ENCODE peak calls at places on chromosome 13, in seven cellular contexts. C is tibial nerve, Y is adrenal gland, I is transverse colon, D is A549, K is suprapubic skin, R is neural progenitor cell. J is an unnamed sample.

GRCh38 chr13:45368571-45368970 is 27.6 kb upstream of the TPT1 start:
- DNase-seq in C (no peak), Y (no peak), I (no peak), D (no peak), K (no peak), R (no peak), J (no peak)

GRCh38 chr13:109055850-109056249 is 426.4 kb downstream of the MYO16 start:
- DNase-seq in C (no peak), Y (no peak), I (no peak), D (no peak), K (no peak), R (no peak), J (no peak)

GRCh38 chr13:33197551-33197971 is 88.0 kb downstream of the STARD13 start:
- DNase-seq in C (no peak), Y (no peak), I (no peak), D (no peak), K (no peak), R (no peak), J (no peak)

GRCh38 chr13:87669379-87669978 is 1.7 kb upstream of the SLITRK5 start:
- DNase-seq in C (no peak), Y (no peak), I (no peak), D (no peak), K (no peak), R (peak; percentile 56), J (no peak)

GRCh38 chr13:106277483-106278154 is 257.8 kb downstream of the EFNB2 start:
- DNase-seq in C (no peak), Y (no peak), I (no peak), D (no peak), K (no peak), R (peak; percentile 77), J (peak; percentile 24)

GRCh38 chr13:20964904-20965303 is 62.4 kb upstream of the XPO4 start:
- DNase-seq in C (no peak), Y (no peak), I (no peak), D (no peak), K (no peak), R (no peak), J (no peak)

GRCh38 chr13:88000239-88000638 is 329.1 kb downstream of the SLITRK5 start:
- DNase-seq in C (no peak), Y (no peak), I (no peak), D (no peak), K (no peak), R (no peak), J (no peak)

GRCh38 chr13:44331912-44332840 is 41.4 kb upstream of the SERP2 start:
- DNase-seq in C (no peak), Y (peak; percentile 35), I (peak; percentile 58), D (no peak), K (no peak), R (peak; percentile 31), J (peak; percentile 64)

GRCh38 chr13:107450931-107451330 is 764.4 kb downstream of the LIG4 start:
- DNase-seq in C (no peak), Y (no peak), I (no peak), D (no peak), K (no peak), R (no peak), J (no peak)

GRCh38 chr13:112324121-112324520 is 52.0 kb upstream of the SPACA7 start:
- DNase-seq in C (no peak), Y (no peak), I (no peak), D (no peak), K (no peak), R (peak; percentile 36), J (no peak)

GRCh38 chr13:69331245-69331644 is 776.4 kb upstream of the ATXN8OS start:
- DNase-seq in C (no peak), Y (no peak), I (no peak), D (no peak), K (no peak), R (no peak), J (no peak)

GRCh38 chr13:52782486-52783448 is 43.1 kb upstream of the CNMD start:
- DNase-seq in C (no peak), Y (no peak), I (no peak), D (no peak), K (no peak), R (no peak), J (peak; percentile 36)

GRCh38 chr13:109007946-109008345 is 378.5 kb downstream of the MYO16 start:
- DNase-seq in C (no peak), Y (no peak), I (no peak), D (no peak), K (no peak), R (no peak), J (no peak)

GRCh38 chr13:79547821-79548220 is 66.9 kb downstream of the NDFIP2 start:
- DNase-seq in C (no peak), Y (no peak), I (no peak), D (no peak), K (no peak), R (no peak), J (no peak)

GRCh38 chr13:83995930-83996329 is 113.7 kb upstream of the SLITRK1 start:
- DNase-seq in C (no peak), Y (no peak), I (no peak), D (no peak), K (no peak), R (no peak), J (no peak)

GRCh38 chr13:114285166-114285808 is 3.9 kb downstream of the UPF3A start:
- DNase-seq in C (no peak), Y (no peak), I (no peak), D (no peak), K (peak; percentile 26), R (no peak), J (no peak)

GRCh38 chr13:91714726-91715334 is 316.4 kb downstream of the GPC5 start:
- DNase-seq in C (no peak), Y (no peak), I (no peak), D (no peak), K (no peak), R (peak; percentile 4), J (no peak)

GRCh38 chr13:33642374-33643065 is 175.4 kb upstream of the RFC3 start:
- DNase-seq in C (peak; percentile 33), Y (peak; percentile 64), I (peak; percentile 43), D (peak; percentile 5), K (peak; percentile 78), R (peak; percentile 7), J (peak; percentile 56)

GRCh38 chr13:19661126-19661525 is 27.7 kb downstream of the MPHOSPH8 start:
- DNase-seq in C (no peak), Y (no peak), I (no peak), D (no peak), K (no peak), R (no peak), J (no peak)

GRCh38 chr13:80037505-80037888 is 303.4 kb downstream of the SPRY2 start:
- DNase-seq in C (no peak), Y (no peak), I (no peak), D (no peak), K (no peak), R (no peak), J (no peak)

GRCh38 chr13:102461302-102461701 is 59.5 kb upstream of the FGF14 start:
- DNase-seq in C (no peak), Y (no peak), I (no peak), D (no peak), K (no peak), R (no peak), J (no peak)

GRCh38 chr13:44188257-44188656 is 185.4 kb upstream of the SERP2 start:
- DNase-seq in C (no peak), Y (no peak), I (no peak), D (peak; percentile 26), K (no peak), R (no peak), J (no peak)

GRCh38 chr13:111241006-111241755 is 79.3 kb upstream of the TEX29 start:
- DNase-seq in C (no peak), Y (no peak), I (no peak), D (no peak), K (no peak), R (peak; percentile 45), J (no peak)

GRCh38 chr13:97268772-97269171 is 46.6 kb downstream of the MBNL2 start:
- DNase-seq in C (no peak), Y (no peak), I (no peak), D (no peak), K (no peak), R (no peak), J (no peak)

GRCh38 chr13:50179977-50180376 is 164.7 kb downstream of the KCNRG start:
- DNase-seq in C (no peak), Y (no peak), I (no peak), D (no peak), K (no peak), R (no peak), J (no peak)

GRCh38 chr13:101146101-101146898 is 270.0 kb downstream of the NALCN start:
- DNase-seq in C (no peak), Y (no peak), I (no peak), D (no peak), K (no peak), R (no peak), J (no peak)
- H3K4me1 ChIP-seq in C (no peaks in the 10 kb centered on the region), Y (no peaks in the 10 kb centered on the region), I (no peaks in the 10 kb centered on the region), D (no peaks in the 10 kb centered on the region), K (no peaks in the 10 kb centered on the region), R (peaks cover 6% of the 10 kb centered on the region), J (no peaks in the 10 kb centered on the region)

GRCh38 chr13:29294869-29295268 is 300.6 kb downstream of the SLC7A1 start:
- DNase-seq in C (no peak), Y (no peak), I (no peak), D (no peak), K (no peak), R (no peak), J (no peak)

GRCh38 chr13:29292045-29292444 is 303.4 kb downstream of the SLC7A1 start:
- DNase-seq in C (no peak), Y (no peak), I (no peak), D (no peak), K (no peak), R (peak; percentile 15), J (no peak)
- TF ChIP-seq CTCF in C (no peak), Y (no peak), I (no peak), D (no peak), K (no peak), R (no peak), J (no peak)

DNA sequence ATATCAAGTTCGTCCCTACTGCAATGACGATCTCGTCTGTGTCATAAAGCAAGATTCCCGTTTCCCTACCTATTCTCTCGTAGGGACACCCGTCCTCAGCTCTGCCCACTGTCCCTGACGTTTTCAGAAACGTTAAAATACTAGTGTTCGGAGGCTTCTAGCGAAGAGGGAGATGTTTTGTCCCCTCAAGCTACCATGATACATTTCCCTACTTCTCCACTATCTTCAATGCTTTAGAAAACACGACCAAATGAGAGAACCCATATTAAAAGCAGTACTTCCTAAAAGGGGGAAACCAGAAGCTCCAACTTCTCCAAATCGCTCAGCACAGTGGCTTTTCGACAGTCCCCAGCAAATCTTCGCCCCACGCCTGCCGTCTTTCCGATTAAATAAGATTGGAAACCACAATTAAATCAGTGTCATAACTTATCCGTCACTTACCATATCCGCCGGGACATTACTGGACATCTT is 1.3 kb downstream of the UBL3 start:
- DNase-seq in C (no peak), Y (peak; percentile 34), I (peak; percentile 31), D (no peak), K (no peak), R (peak; percentile 23), J (peak; percentile 8)
- H3K4me1 ChIP-seq in C (peaks cover 2% of the 10 kb centered on the region), Y (no peaks in the 10 kb centered on the region), I (peaks cover 14% of the 10 kb centered on the region), D (peaks cover 50% of the 10 kb centered on the region), K (peaks cover 32% of the 10 kb centered on the region), R (peaks cover 19% of the 10 kb centered on the region), J (peaks cover 53% of the 10 kb centered on the region)

DNA sequence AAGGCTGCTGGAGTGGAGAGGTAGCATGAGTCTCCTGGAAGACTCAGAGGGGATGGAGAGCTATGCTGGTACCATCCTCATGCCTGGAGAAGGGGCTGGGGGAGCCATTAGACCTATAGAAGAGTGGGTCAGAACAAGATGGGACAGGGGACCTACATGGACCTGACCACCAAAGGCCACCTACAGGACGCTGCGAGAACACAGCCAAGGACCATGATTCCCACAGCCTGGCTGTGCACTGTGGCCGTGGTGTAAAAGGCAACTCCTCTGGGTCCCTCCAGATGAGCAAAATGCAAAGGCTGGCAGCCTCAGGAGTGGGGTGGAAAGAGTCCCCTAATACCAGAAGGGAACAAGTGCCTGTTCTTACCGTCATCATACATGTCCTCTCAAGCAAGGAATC is 216.2 kb downstream of the SLC7A1 start:
- DNase-seq in C (no peak), Y (no peak), I (no peak), D (no peak), K (no peak), R (no peak), J (no peak)
- TF ChIP-seq CTCF in C (no peak), Y (no peak), I (no peak), D (no peak), K (no peak), R (no peak), J (no peak)

J was measured in heart right ventricle.